ENCODE peak calls at places on chromosomes 2 and 18, in five cellular contexts. S, K, J, V and H are unnamed samples.

GRCh38 chr2:11157731-11158130 is 2.5 kb downstream of the SLC66A3 start:
- DNase-seq in S (no peak), K (no peak), J (no peak), V (no peak), H (no peak)

GRCh38 chr2:24360050-24360962 is at the start of gene ITSN2:
- DNase-seq in S (peak), K (no peak), J (peak), V (peak), H (peak)

GRCh38 chr2:111118455-111119003 is 2.2 kb upstream of the BCL2L11 start:
- DNase-seq in S (no peak), K (no peak), J (no peak), V (no peak), H (no peak)

GRCh38 chr18:74013955-74014354 is 133.7 kb downstream of the FBXO15 start:
- DNase-seq in S (peak), K (no peak), J (peak), V (no peak), H (no peak)

GRCh38 chr2:157699806-157700205 is 71.1 kb upstream of the ACVR1C start:
- DNase-seq in S (no peak), K (no peak), J (no peak), V (no peak), H (no peak)

GRCh38 chr18:73564073-73564472 is 583.6 kb downstream of the FBXO15 start:
- DNase-seq in S (peak), K (no peak), J (peak), V (no peak), H (no peak)

GRCh38 chr2:100036793-100037192 is 105.6 kb downstream of the AFF3 start:
- DNase-seq in S (no peak), K (no peak), J (no peak), V (no peak), H (no peak)

GRCh38 chr2:174003635-174004310 is 38.6 kb upstream of the SP3 start:
- DNase-seq in S (no peak), K (no peak), J (peak), V (no peak), H (no peak)

GRCh38 chr2:10764896-10765295 is 43.5 kb downstream of the ATP6V1C2 start:
- DNase-seq in S (no peak), K (no peak), J (no peak), V (no peak), H (no peak)

GRCh38 chr2:149612122-149612521 is 24.5 kb upstream of the MMADHC start:
- DNase-seq in S (peak), K (no peak), J (peak), V (no peak), H (no peak)

GRCh38 chr2:221779614-221780067 is 207.5 kb upstream of the EPHA4 start:
- DNase-seq in S (peak), K (no peak), J (peak), V (no peak), H (no peak)

GRCh38 chr2:43129676-43130547 is 96.5 kb downstream of the ZFP36L2 start:
- DNase-seq in S (no peak), K (no peak), J (peak), V (no peak), H (peak)

GRCh38 chr2:171595896-171596295 is 73.6 kb downstream of the CYBRD1 start:
- DNase-seq in S (peak), K (no peak), J (peak), V (no peak), H (no peak)

GRCh38 chr2:241563981-241564595 is 5.5 kb downstream of the BOK start:
- DNase-seq in S (no peak), K (no peak), J (no peak), V (no peak), H (no peak)

GRCh38 chr18:53909668-53910067 is 314.8 kb downstream of the MBD2 start:
- DNase-seq in S (peak), K (no peak), J (peak), V (no peak), H (peak)

GRCh38 chr18:36441426-36441870 is 143.9 kb downstream of the FHOD3 start:
- DNase-seq in S (peak), K (no peak), J (no peak), V (no peak), H (no peak)

GRCh38 chr2:192741889-192742288 is 547.2 kb upstream of the TMEFF2 start:
- DNase-seq in S (no peak), K (no peak), J (no peak), V (no peak), H (no peak)

GRCh38 chr2:156818221-156818620 is 382.0 kb downstream of the GPD2 start:
- DNase-seq in S (no peak), K (no peak), J (no peak), V (no peak), H (peak)

GRCh38 chr2:99562516-99562915 is 72.7 kb upstream of the REV1 start:
- DNase-seq in S (peak), K (no peak), J (no peak), V (no peak), H (no peak)

GRCh38 chr2:100281521-100282438 is 40.5 kb downstream of the LONRF2 start:
- DNase-seq in S (no peak), K (no peak), J (peak), V (no peak), H (peak)

GRCh38 chr18:77650799-77651385 is 401.2 kb downstream of the GALR1 start:
- DNase-seq in S (peak), K (no peak), J (peak), V (no peak), H (peak)

GRCh38 chr2:173568054-173568453 is 213.4 kb downstream of the CDCA7 start:
- DNase-seq in S (peak), K (no peak), J (no peak), V (no peak), H (peak)

GRCh38 chr2:187500585-187501359 is 52.7 kb upstream of the CALCRL start:
- DNase-seq in S (peak), K (no peak), J (peak), V (no peak), H (no peak)
- TF ChIP-seq CTCF in S (peak), K (no peak), J (peak), V (no peak), H (no peak)

DNA sequence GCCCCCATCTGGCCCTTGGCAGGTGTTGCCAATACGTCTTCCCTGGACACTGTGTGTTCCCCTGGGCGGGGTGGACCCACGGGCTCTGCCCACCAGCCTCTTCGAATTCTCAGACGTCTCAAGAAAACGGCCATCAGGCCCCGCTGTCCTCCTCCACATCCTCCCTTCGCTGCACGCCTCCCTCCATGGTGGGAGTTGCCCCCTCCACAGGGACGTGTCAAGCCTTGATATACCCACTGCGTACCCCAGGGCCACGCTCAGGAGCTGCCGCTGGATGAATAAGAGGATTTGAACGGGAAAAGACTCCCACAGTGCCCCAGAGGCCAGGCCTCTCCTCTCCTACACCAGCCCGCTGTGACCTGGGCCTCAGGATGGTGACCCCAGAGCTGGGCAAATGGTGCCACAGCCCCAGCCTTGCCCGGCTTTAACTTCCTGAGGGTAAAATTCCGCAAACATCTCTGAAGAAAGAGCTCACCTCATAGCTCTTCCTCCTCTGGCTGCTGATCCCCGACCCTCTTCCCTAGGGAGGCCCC is 399.3 kb upstream of the MYT1L start:
- DNase-seq in S (no peak), K (no peak), J (no peak), V (no peak), H (no peak)
- TF ChIP-seq CTCF in S (no peak), K (no peak), J (no peak), V (no peak), H (no peak)

DNA sequence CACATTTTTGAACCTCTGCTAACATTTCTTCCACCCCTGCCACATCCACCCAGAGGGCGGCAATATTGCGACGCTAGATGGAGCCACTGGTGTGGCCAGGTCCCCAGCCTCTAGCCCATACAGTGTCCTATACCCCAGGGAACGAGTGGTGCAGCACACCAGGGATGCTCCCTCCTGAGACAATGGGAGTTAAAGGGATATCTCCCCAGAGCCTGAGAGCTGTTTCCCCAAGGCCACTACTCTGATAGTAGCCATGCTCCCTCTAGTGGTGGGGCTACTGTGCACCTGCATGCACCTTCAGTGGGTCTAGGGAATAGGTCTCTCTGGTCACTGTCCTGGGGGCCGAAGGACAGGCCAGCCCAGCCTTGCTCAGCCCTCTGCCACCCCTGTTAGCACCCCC is 336.4 kb upstream of the FSHR start:
- DNase-seq in S (no peak), K (no peak), J (no peak), V (no peak), H (peak)
- TF ChIP-seq CTCF in S (peak), K (no peak), J (no peak), V (no peak), H (peak)

GRCh38 chr2:55618649-55619055 is 1.2 kb upstream of the PPP4R3B start:
- DNase-seq in S (peak), K (no peak), J (peak), V (no peak), H (peak)

GRCh38 chr2:55618025-55618648 is 715 bp upstream of the PPP4R3B start:
- DNase-seq in S (peak), K (no peak), J (peak), V (no peak), H (peak)

GRCh38 chr2:55620123-55620779 is 2.8 kb upstream of the PPP4R3B start:
- DNase-seq in S (no peak), K (no peak), J (no peak), V (no peak), H (peak)

GRCh38 chr2:55617160-55618024 is at the start of gene PPP4R3B:
- DNase-seq in S (peak), K (peak), J (peak), V (peak), H (peak)

DNA sequence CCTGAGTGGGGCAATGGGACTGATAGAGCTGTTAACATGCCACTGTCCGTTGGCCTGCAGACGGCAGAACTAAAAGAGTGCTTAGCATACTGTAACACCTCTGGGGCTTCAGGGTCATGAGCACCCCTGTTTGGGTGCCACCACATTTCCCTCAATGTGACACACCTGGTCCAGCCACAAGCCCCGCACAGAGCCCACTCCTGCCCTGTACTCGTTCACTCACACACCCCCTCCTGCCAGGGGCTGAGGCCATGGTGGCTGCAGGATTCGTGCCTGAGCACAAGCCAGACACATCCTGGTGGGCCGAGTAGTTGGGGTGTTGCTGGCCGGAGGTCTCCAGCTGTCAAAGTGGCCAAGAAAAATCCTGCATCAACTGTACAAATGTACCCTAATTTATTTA is 4.4 kb upstream of the PPP4R3B start:
- DNase-seq in S (no peak), K (no peak), J (no peak), V (no peak), H (no peak)
- TF ChIP-seq CTCF in S (no peak), K (no peak), J (no peak), V (no peak), H (no peak)

GRCh38 chr2:205703471-205703870 is 21.2 kb downstream of the NRP2 start:
- DNase-seq in S (no peak), K (no peak), J (no peak), V (no peak), H (no peak)
- TF ChIP-seq CTCF in S (no peak), K (no peak), J (no peak), V (no peak), H (no peak)

DNA sequence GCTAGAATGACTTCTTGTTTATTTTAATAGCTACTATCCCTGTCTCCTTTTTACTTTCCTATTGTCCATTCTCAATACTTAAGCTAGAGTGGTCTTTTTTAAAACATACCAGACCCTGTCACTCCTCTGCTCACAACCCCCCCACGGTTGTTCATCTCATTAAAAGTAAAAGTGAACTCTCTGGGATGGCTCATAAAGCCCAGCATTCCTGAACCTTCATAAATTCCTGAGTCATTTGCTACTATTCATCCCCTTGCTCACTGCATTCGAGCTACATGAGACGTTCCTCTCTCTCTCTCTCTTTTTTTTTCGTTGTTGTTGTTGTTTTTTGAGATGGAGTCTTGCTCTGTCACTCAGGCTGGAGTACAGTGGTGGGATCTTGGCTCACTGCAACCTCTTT is 148.7 kb upstream of the DSEL start:
- DNase-seq in S (peak), K (no peak), J (peak), V (no peak), H (no peak)
- TF ChIP-seq CTCF in S (no peak), K (no peak), J (no peak), V (no peak), H (no peak)